ENCODE peak calls at places on chromosomes 13 and 19, in seven cellular contexts. B is IMR-90, C is body of pancreas, M is heart left ventricle, N is testis, A is sigmoid colon, R is transverse colon. K is an unnamed sample.

GRCh38 chr13:45068036-45069001 is 52.0 kb upstream of the GTF2F2 start:
- DNase-seq in B (no peak), C (no peak), M (no peak), N (no peak), A (no peak), R (peak; percentile 11), K (no peak)

GRCh38 chr19:41415154-41415571 is 12.0 kb downstream of the B3GNT8 start:
- DNase-seq in B (no peak), C (no peak), M (no peak), N (no peak), A (no peak), R (no peak), K (no peak)

GRCh38 chr19:17873661-17874422 is 2.1 kb downstream of the SLC5A5 start:
- DNase-seq in B (no peak), C (no peak), M (no peak), N (peak; percentile 60), A (no peak), R (peak; percentile 53), K (no peak)

GRCh38 chr19:2727640-2727944 is 6.4 kb upstream of the DIRAS1 start:
- DNase-seq in B (no peak), C (no peak), M (no peak), N (no peak), A (no peak), R (no peak), K (no peak)

GRCh38 chr13:29472317-29472961 is 123.0 kb downstream of the SLC7A1 start:
- DNase-seq in B (peak; percentile 58), C (peak; percentile 62), M (peak; percentile 39), N (peak; percentile 62), A (no peak), R (peak; percentile 51), K (peak; percentile 28)

GRCh38 chr13:32537580-32538233 is 888 bp downstream of the N4BP2L2 start:
- DNase-seq in B (no peak), C (peak; percentile 34), M (peak; percentile 38), N (peak; percentile 58), A (no peak), R (peak; percentile 38), K (peak; percentile 27)

GRCh38 chr13:34623331-34623730 is 318.7 kb upstream of the NBEA start:
- DNase-seq in B (no peak), C (no peak), M (no peak), N (no peak), A (no peak), R (no peak), K (no peak)

GRCh38 chr19:14146789-14147216 is 10.4 kb upstream of the ASF1B start:
- DNase-seq in B (peak; percentile 84), C (no peak), M (no peak), N (peak; percentile 84), A (no peak), R (no peak), K (peak; percentile 67)

GRCh38 chr13:24699541-24699940 is 19.3 kb downstream of the ATP12A start:
- DNase-seq in B (no peak), C (no peak), M (no peak), N (no peak), A (no peak), R (no peak), K (no peak)

GRCh38 chr19:48465215-48465614 is 4.0 kb upstream of the CYTH2 start:
- DNase-seq in B (no peak), C (no peak), M (no peak), N (no peak), A (no peak), R (no peak), K (no peak)

GRCh38 chr13:112450118-112450517 is 74.0 kb downstream of the SPACA7 start:
- DNase-seq in B (no peak), C (no peak), M (no peak), N (no peak), A (peak; percentile 39), R (no peak), K (no peak)

GRCh38 chr13:109779074-109779473 is 7.3 kb downstream of the IRS2 start:
- DNase-seq in B (no peak), C (no peak), M (no peak), N (no peak), A (no peak), R (no peak), K (no peak)

GRCh38 chr19:12611361-12611699 is 610 bp downstream of the ZNF791 start:
- DNase-seq in B (peak; percentile 74), C (peak; percentile 74), M (peak; percentile 80), N (peak; percentile 83), A (peak; percentile 91), R (peak; percentile 77), K (peak; percentile 66)
- H3K27ac ChIP-seq in B (peak overlapping the region; percentile 81), C (peak overlapping the region; percentile 96), M (peak overlapping the region; percentile 99), N (peak overlapping the region; percentile 99), A (peak overlapping the region; percentile 97), R (peak overlapping the region; percentile 99), K (peak overlapping the region; percentile 99)

GRCh38 chr19:30625947-30626346 is 253.8 kb downstream of the ZNF536 start:
- DNase-seq in B (no peak), C (no peak), M (no peak), N (no peak), A (no peak), R (no peak), K (no peak)
- H3K4me3 ChIP-seq in B (no peak overlapping the region), C (no peak overlapping the region), M (no peak overlapping the region), N (no peak overlapping the region), A (no peak overlapping the region), R (no peak overlapping the region), K (no peak overlapping the region)

GRCh38 chr19:1725100-1726064 is 27.9 kb upstream of the ONECUT3 start:
- DNase-seq in B (peak; percentile 28), C (peak; percentile 69), M (peak; percentile 33), N (peak; percentile 73), A (no peak), R (peak; percentile 12), K (no peak)
- TF ChIP-seq POLR2A in B (no peak), C (no peak), M (no peak), N (no peak), A (no peak), R (no peak), K (no peak)

GRCh38 chr19:16074488-16075365 is 1.6 kb upstream of the TPM4 start:
- DNase-seq in B (no peak), C (no peak), M (no peak), N (no peak), A (peak; percentile 69), R (peak; percentile 8), K (no peak)
- H3K27ac ChIP-seq in B (peak overlapping the region; percentile 33), C (no peak overlapping the region), M (peak overlapping the region; percentile 100), N (peak overlapping the region; percentile 100), A (peak overlapping the region; percentile 99), R (peak overlapping the region; percentile 99), K (peak overlapping the region; percentile 100)

GRCh38 chr13:56986121-56986520 is 154.6 kb upstream of the PRR20A start:
- DNase-seq in B (no peak), C (no peak), M (no peak), N (no peak), A (no peak), R (no peak), K (no peak)
- H3K4me3 ChIP-seq in B (no peak overlapping the region), C (no peak overlapping the region), M (no peak overlapping the region), N (no peak overlapping the region), A (no peak overlapping the region), R (no peak overlapping the region), K (no peak overlapping the region)

K was measured in uterus.